ENCODE peak calls at places on chromosomes 6 and 20, in four cellular contexts. O, M, K and C are unnamed samples.

GRCh38 chr6:33675968-33676367 is 35.5 kb downstream of the UQCC2 start:
- DNase-seq in M (no peak), K (no peak), O (no peak), C (no peak)

GRCh38 chr20:10352934-10353866 is 80.8 kb downstream of the MKKS start:
- DNase-seq in O (no peak), M (no peak), K (no peak), C (no peak)

GRCh38 chr6:84811351-84811750 is 47.0 kb upstream of the TBX18 start:
- DNase-seq in K (no peak), M (no peak), O (no peak), C (no peak)

GRCh38 chr6:44270526-44271405 is 516 bp downstream of the TMEM151B start:
- DNase-seq in O (peak; percentile 73), K (no peak), M (no peak), C (peak; percentile 90)

GRCh38 chr6:74410630-74411029 is 714.6 kb downstream of the CD109 start:
- DNase-seq in O (no peak), K (no peak), M (no peak), C (no peak)

GRCh38 chr6:151914475-151914874 is 107.0 kb downstream of the ESR1 start:
- DNase-seq in O (no peak), M (no peak), K (no peak), C (no peak)

GRCh38 chr6:139586273-139586672 is 211.8 kb upstream of the CITED2 start:
- DNase-seq in K (no peak), M (no peak), O (no peak), C (no peak)

GRCh38 chr20:18223399-18223798 is 64.9 kb upstream of the ZNF133 start:
- DNase-seq in M (no peak), O (no peak), K (no peak), C (no peak)

GRCh38 chr6:5141046-5141445 is 55.9 kb downstream of the PPP1R3G start:
- DNase-seq in K (no peak), M (no peak), O (no peak), C (no peak)

GRCh38 chr6:39599996-39600395 is 125.2 kb downstream of the KIF6 start:
- DNase-seq in M (no peak), K (no peak), O (no peak), C (no peak)

GRCh38 chr6:13229205-13230085 is 98.9 kb downstream of the TBC1D7 start:
- DNase-seq in M (peak; percentile 72), K (no peak), O (peak; percentile 36), C (no peak)

GRCh38 chr6:73369563-73369962 is at the start of gene OOEP:
- DNase-seq in K (no peak), M (no peak), O (no peak), C (no peak)

GRCh38 chr6:88734544-88734943 is 228.9 kb downstream of the RNGTT start:
- DNase-seq in K (no peak), O (no peak), M (no peak), C (no peak)

GRCh38 chr20:44745560-44746366 is at the start of gene KCNK15:
- DNase-seq in M (no peak), O (no peak), K (no peak), C (peak; percentile 62)

GRCh38 chr6:92847988-92848387 is 571.4 kb downstream of the EPHA7 start:
- DNase-seq in O (peak; percentile 33), K (no peak), M (no peak), C (no peak)

GRCh38 chr20:39660251-39660650 is 698.1 kb downstream of the DHX35 start:
- DNase-seq in M (no peak), K (no peak), O (no peak), C (no peak)

GRCh38 chr6:84652356-84653026 is 111.9 kb downstream of the TBX18 start:
- DNase-seq in M (no peak), K (no peak), O (no peak), C (no peak)

GRCh38 chr6:10390495-10391298 is 24.2 kb downstream of the TFAP2A start:
- DNase-seq in O (peak; percentile 52), M (no peak), K (no peak), C (no peak)

GRCh38 chr20:58682656-58683055 is 9.9 kb upstream of the NPEPL1 start:
- DNase-seq in M (no peak), O (no peak), K (no peak), C (no peak)

GRCh38 chr6:90284745-90285481 is 11.7 kb downstream of the BACH2 start:
- DNase-seq in K (no peak), M (peak; percentile 54), O (no peak), C (peak; percentile 10)

GRCh38 chr6:33317668-33318425 is at the start of gene ZBTB22:
- DNase-seq in K (peak; percentile 99), O (peak; percentile 98), M (peak; percentile 89), C (peak; percentile 99)

GRCh38 chr20:62617711-62618483 is 24.4 kb upstream of the SLCO4A1 start:
- DNase-seq in M (peak; percentile 68), K (peak; percentile 59), O (no peak), C (no peak)

GRCh38 chr6:56529594-56530191 is 113.0 kb downstream of the DST start:
- DNase-seq in M (no peak), O (no peak), K (no peak), C (no peak)

GRCh38 chr6:19723533-19723932 is 113.6 kb upstream of the ID4 start:
- DNase-seq in K (no peak), M (no peak), O (no peak), C (no peak)

GRCh38 chr20:5714261-5715041 is 35.8 kb upstream of the SHLD1 start:
- DNase-seq in M (no peak), O (peak; percentile 29), K (no peak), C (peak; percentile 14)

GRCh38 chr20:41501376-41501775 is 116.8 kb downstream of the CHD6 start:
- DNase-seq in O (no peak), M (no peak), K (no peak), C (no peak)

GRCh38 chr6:2876210-2877056 is 26.7 kb downstream of the SERPINB9 start:
- DNase-seq in O (no peak), M (no peak), K (peak; percentile 74), C (peak; percentile 42)

GRCh38 chr6:142459267-142459666 is 157.5 kb downstream of the ADGRG6 start:
- DNase-seq in O (no peak), M (no peak), K (no peak), C (no peak)

GRCh38 chr20:25738198-25738597 is 41.5 kb upstream of the ZNF337 start:
- DNase-seq in O (no peak), M (no peak), K (no peak), C (no peak)

GRCh38 chr6:52511572-52512151 is 65.2 kb downstream of the TRAM2 start:
- DNase-seq in M (no peak), O (no peak), K (no peak), C (no peak)

GRCh38 chr6:36308514-36308913 is 28.2 kb downstream of the BNIP5 start:
- DNase-seq in K (no peak), O (no peak), M (no peak), C (no peak)

GRCh38 chr20:52683761-52684160 is 288.4 kb upstream of the TSHZ2 start:
- DNase-seq in M (no peak), K (no peak), O (no peak), C (no peak)

GRCh38 chr6:15642276-15642675 is 20.6 kb downstream of the DTNBP1 start:
- DNase-seq in M (no peak), O (peak; percentile 52), K (no peak), C (no peak)
- TF ChIP-seq CTCF in M (no peak), O (peak; percentile 73), K (no peak), C (no peak)

GRCh38 chr20:34579191-34579661 is 20.7 kb downstream of the MAP1LC3A start:
- DNase-seq in M (no peak), K (no peak), O (no peak), C (no peak)
- TF ChIP-seq CTCF in M (no peak), K (no peak), O (no peak), C (no peak)

GRCh38 chr20:49132995-49133451 is 55.1 kb downstream of the STAU1 start:
- DNase-seq in O (peak; percentile 34), M (peak; percentile 59), K (no peak), C (peak; percentile 13)
- TF ChIP-seq CTCF in O (peak; percentile 67), M (peak; percentile 61), K (peak; percentile 55), C (peak; percentile 38)

DNA sequence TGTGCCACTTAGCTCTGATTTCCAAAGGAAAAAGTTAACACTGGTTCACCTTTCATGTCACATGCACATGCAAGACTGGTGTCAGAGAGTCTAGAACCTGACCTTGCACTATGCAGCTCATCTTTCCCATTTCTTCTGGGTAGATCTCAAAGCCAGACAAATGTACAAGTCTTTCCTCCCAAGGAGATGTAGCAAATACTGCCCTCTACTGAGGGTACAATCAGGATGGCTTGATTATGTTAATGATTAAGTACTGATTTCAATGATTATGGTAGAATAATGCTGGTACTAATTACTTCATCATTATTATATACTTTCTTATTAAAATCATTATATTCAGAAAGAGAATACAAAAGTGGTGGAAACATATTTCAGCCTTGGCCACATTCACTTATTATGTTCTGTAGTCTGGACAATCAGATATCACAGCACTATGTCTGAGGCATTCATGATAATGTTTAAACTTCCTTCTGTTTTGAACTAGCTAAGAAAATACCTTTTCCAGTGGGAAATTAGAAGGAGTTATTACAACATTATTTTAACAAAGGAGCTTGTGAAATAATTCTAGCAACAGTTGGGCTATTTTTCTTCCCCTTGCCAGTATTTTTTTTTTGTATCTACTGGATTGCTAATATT is 68.5 kb upstream of the FOXO3 start:
- DNase-seq in M (peak; percentile 33), K (no peak), O (no peak), C (no peak)
- TF ChIP-seq CTCF in M (peak; percentile 64), K (peak; percentile 39), O (peak; percentile 69), C (peak; percentile 44)

GRCh38 chr6:8539446-8539845 is 104.1 kb upstream of the SLC35B3 start:
- DNase-seq in O (no peak), M (peak; percentile 15), K (no peak), C (no peak)
- TF ChIP-seq CTCF in O (peak; percentile 64), M (peak; percentile 22), K (no peak), C (peak; percentile 8)

DNA sequence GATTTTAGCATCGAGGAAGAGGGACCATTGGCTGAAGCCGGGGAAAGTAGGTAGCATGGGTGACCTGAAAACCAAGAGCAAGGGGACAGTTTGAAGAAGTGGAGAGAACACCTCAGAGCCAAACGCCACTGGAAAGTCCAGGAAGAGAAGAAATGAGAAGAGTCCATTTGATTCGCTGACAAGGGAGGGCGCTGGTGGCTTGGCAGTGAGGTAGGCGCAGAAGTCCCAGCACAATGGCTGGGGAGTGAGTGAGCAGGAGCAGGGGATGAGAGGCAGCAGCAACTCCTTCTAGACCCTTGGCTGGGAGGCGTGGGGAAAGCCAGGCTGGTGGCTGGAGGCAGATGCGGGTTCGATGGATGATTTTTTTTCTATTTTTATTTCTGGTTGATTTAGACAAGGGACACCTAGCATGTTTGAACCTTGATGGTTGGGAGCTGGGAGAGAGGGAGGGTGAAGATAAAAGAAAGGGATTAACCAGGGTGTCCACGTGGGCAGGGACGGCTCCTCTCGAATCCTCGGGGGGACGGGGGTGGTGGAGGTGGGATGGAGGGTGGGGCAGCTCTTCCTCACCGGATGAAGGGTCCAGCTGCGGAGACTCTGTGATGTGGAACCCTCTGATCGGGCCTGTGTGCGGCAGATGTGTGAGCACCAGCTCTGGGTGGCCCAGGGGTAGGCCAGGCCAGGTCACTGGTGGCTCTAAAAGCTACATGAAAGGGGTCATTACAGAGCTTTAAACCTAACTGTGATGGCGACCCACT is 164.2 kb downstream of the NFATC2 start:
- DNase-seq in M (no peak), K (no peak), O (peak; percentile 65), C (no peak)
- TF ChIP-seq CTCF in M (peak; percentile 5), K (no peak), O (peak; percentile 64), C (no peak)

DNA sequence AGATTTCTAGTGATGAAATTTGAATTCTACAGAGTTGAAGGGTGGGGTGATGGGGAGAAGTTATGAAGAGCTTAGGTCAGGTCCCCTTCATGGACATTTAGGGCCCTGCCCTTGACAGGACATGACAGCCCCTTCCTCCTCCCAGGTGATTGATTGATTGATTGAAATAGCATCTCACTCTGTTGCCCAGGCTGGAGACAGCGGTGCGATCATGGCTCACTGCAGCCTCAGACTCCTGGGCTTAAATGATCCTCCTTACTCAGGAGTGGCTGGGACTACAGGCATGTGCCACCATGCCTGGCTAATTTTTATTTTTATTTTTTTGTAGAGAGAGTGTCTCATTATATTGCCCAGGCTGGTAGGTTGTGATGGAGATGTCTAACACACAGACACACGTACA is 174.0 kb upstream of the RNF24 start:
- DNase-seq in O (no peak), K (no peak), M (no peak), C (no peak)
- TF ChIP-seq CTCF in O (no peak), K (no peak), M (no peak), C (no peak)